ENCODE peak calls at places on chromosome 11, in ten cellular contexts. I is Right ventricle myocardium superior; M is D341Med; N is lung microvascular endothelial cell; W is mucosa of descending colon; C is posterior cingulate gyrus; S is left ventricle myocardium inferior; P is GM12865; R is stimulated activated CD4-positive, alpha-beta T cell treated with anti-CD3 and anti-CD28 coated beads, TNF-alpha, amount 100 ng/mL, for 24 hours; Y is bronchial epithelial cell. V is an unnamed sample.
A peak's percentile ranks its signal among the peaks of the same experiment; 100 is the strongest.

GRCh38 chr11:128630367-128631230 is 43.2 kb upstream of the ETS1 start:
- DNase-seq in Y (peak; percentile 65), I (peak; percentile 89), W (peak; percentile 88), P (peak; percentile 95), N (peak; percentile 93), S (peak; percentile 87), R (peak; percentile 92), C (peak; percentile 85), M (peak; percentile 65), V (peak; percentile 91)

GRCh38 chr11:128734439-128735224 is 40.8 kb downstream of the FLI1 start:
- DNase-seq in C (no peak), R (no peak), W (peak; percentile 49), I (peak; percentile 71), P (peak; percentile 85), S (peak; percentile 36), M (no peak), N (no peak), Y (no peak), V (no peak)

GRCh38 chr11:89021339-89021738 is 44.4 kb downstream of the GRM5 start:
- DNase-seq in N (no peak), M (no peak), I (no peak), W (no peak), C (no peak), Y (no peak), P (no peak), R (no peak), S (no peak), V (no peak)

GRCh38 chr11:18490319-18490718 is 34.7 kb downstream of the LDHAL6A start:
- DNase-seq in I (no peak), W (no peak), Y (peak; percentile 26), M (no peak), N (no peak), S (no peak), C (no peak), R (no peak), P (no peak), V (no peak)

GRCh38 chr11:99418927-99419707 is 398.4 kb downstream of the CNTN5 start:
- DNase-seq in N (no peak), I (no peak), R (no peak), S (no peak), W (no peak), M (no peak), C (no peak), P (no peak), Y (no peak), V (no peak)

GRCh38 chr11:93487032-93487483 is 56.1 kb downstream of the SMCO4 start:
- DNase-seq in Y (no peak), C (no peak), W (no peak), P (no peak), S (no peak), I (no peak), N (no peak), M (no peak), R (no peak), V (peak; percentile 62)

GRCh38 chr11:5622802-5623201 is 2.0 kb upstream of the TRIM34 start:
- DNase-seq in Y (peak; percentile 12), S (no peak), M (no peak), P (no peak), C (no peak), R (no peak), I (no peak), N (no peak), W (no peak), V (no peak)

GRCh38 chr11:107834995-107835394 is 23.6 kb downstream of the SLC35F2 start:
- DNase-seq in Y (no peak), P (no peak), W (no peak), I (no peak), M (no peak), S (no peak), R (no peak), C (no peak), N (no peak), V (no peak)

GRCh38 chr11:22617868-22618267 is 7.8 kb downstream of the FANCF start:
- DNase-seq in M (no peak), W (no peak), S (no peak), R (no peak), I (no peak), Y (no peak), N (no peak), C (no peak), P (no peak), V (no peak)

GRCh38 chr11:78949976-78950690 is 375.5 kb upstream of the NARS2 start:
- DNase-seq in S (no peak), R (no peak), M (no peak), N (no peak), I (no peak), C (no peak), Y (no peak), W (no peak), P (no peak), V (no peak)

GRCh38 chr11:110928373-110928772 is 216.1 kb upstream of the ARHGAP20 start:
- DNase-seq in I (no peak), W (no peak), P (no peak), M (peak; percentile 68), N (no peak), C (no peak), R (no peak), Y (no peak), S (no peak), V (no peak)

GRCh38 chr11:12143461-12144258 is 33.3 kb downstream of the MICAL2 start:
- DNase-seq in N (no peak), Y (no peak), W (peak; percentile 68), M (no peak), C (no peak), P (no peak), I (no peak), R (no peak), S (no peak), V (peak; percentile 63)

GRCh38 chr11:44734982-44735381 is 8.2 kb downstream of the TSPAN18 start:
- DNase-seq in C (no peak), N (no peak), P (no peak), I (no peak), R (no peak), S (no peak), W (no peak), M (no peak), Y (no peak), V (no peak)

GRCh38 chr11:2175659-2176058 is 4.0 kb upstream of the TH start:
- DNase-seq in M (no peak), P (no peak), W (no peak), R (no peak), I (no peak), C (no peak), Y (peak; percentile 74), N (no peak), S (no peak), V (no peak)

GRCh38 chr11:98060759-98061158 is 960.0 kb upstream of the CNTN5 start:
- DNase-seq in C (no peak), P (no peak), R (no peak), W (no peak), S (no peak), Y (no peak), I (no peak), M (no peak), N (no peak), V (no peak)

GRCh38 chr11:119371778-119372182 is 9.7 kb downstream of the USP2 start:
- DNase-seq in P (no peak), C (no peak), W (no peak), S (no peak), I (peak; percentile 48), M (peak; percentile 65), R (no peak), N (peak; percentile 45), Y (peak; percentile 59), V (no peak)

GRCh38 chr11:57387284-57388030 is 3.0 kb downstream of the PRG2 start:
- DNase-seq in R (no peak), W (no peak), Y (no peak), N (no peak), I (peak; percentile 65), S (peak; percentile 46), M (no peak), C (no peak), P (no peak), V (no peak)

GRCh38 chr11:35146074-35146521 is 7.1 kb downstream of the CD44 start:
- DNase-seq in W (no peak), C (no peak), S (no peak), I (no peak), M (no peak), R (peak; percentile 78), P (peak; percentile 91), Y (peak; percentile 93), N (no peak), V (no peak)

GRCh38 chr11:61129608-61130523 is 27.6 kb downstream of the CD5 start:
- DNase-seq in N (peak; percentile 93), M (peak; percentile 96), I (peak; percentile 91), R (peak; percentile 82), P (peak; percentile 93), W (peak; percentile 94), C (peak; percentile 90), Y (peak; percentile 79), S (peak; percentile 84), V (peak; percentile 90)

GRCh38 chr11:102799656-102800339 is 1.8 kb upstream of the MMP1 start:
- DNase-seq in P (no peak), W (no peak), Y (no peak), C (no peak), N (peak; percentile 21), R (no peak), S (no peak), I (no peak), M (no peak), V (no peak)

GRCh38 chr11:2919837-2920236 is 9.4 kb downstream of the PHLDA2 start:
- DNase-seq in I (no peak), N (no peak), R (no peak), Y (no peak), W (no peak), C (no peak), P (no peak), M (no peak), S (no peak), V (no peak)

GRCh38 chr11:113189909-113190667 is 124.3 kb upstream of the TTC12 start:
- DNase-seq in N (no peak), W (no peak), C (no peak), P (no peak), Y (peak; percentile 84), I (peak; percentile 74), M (no peak), R (no peak), S (peak; percentile 70), V (peak; percentile 92)

GRCh38 chr11:130999992-131000770 is 83.9 kb upstream of the SNX19 start:
- DNase-seq in S (no peak), Y (peak; percentile 99), C (no peak), M (no peak), R (no peak), N (peak; percentile 94), W (no peak), P (no peak), I (no peak), V (peak; percentile 83)

GRCh38 chr11:10410106-10410843 is 44.8 kb upstream of the AMPD3 start:
- DNase-seq in P (no peak), S (no peak), W (no peak), C (no peak), I (no peak), R (no peak), N (no peak), M (no peak), Y (no peak), V (no peak)

GRCh38 chr11:116219171-116219635 is 553.6 kb downstream of the BUD13 start:
- DNase-seq in R (no peak), W (no peak), C (peak; percentile 24), S (no peak), I (no peak), Y (no peak), M (peak; percentile 81), P (no peak), N (no peak), V (no peak)

GRCh38 chr11:36361901-36362391 is 65.9 kb downstream of the PRR5L start:
- DNase-seq in R (no peak), S (no peak), C (no peak), N (no peak), Y (peak; percentile 89), I (no peak), P (no peak), M (no peak), W (no peak), V (peak; percentile 67)

GRCh38 chr11:502288-503178 is 4.5 kb downstream of the RNH1 start:
- DNase-seq in R (no peak), W (no peak), Y (no peak), I (no peak), N (no peak), C (no peak), S (no peak), M (no peak), P (no peak), V (no peak)

GRCh38 chr11:102599642-102600261 is 25.4 kb downstream of the MMP20 start:
- DNase-seq in C (no peak), R (peak; percentile 17), P (peak; percentile 55), N (peak; percentile 41), W (no peak), Y (peak; percentile 99), M (no peak), I (no peak), S (no peak), V (peak; percentile 82)

V was measured in cardiac muscle cell.